ENCODE peak calls at places on chromosomes 6 and 20, in seven cellular contexts. B is HCT116, H is GM12878, D is K562, L is HepG2, S is H1, I is SK-N-SH. R is an unnamed sample.

GRCh38 chr6:88982720-88983119 is 19.3 kb upstream of the RNGTT start:
- DNase-seq in B (peak), H (peak), D (peak), L (peak), S (no peak), I (peak), R (peak)

GRCh38 chr20:38658879-38659612 is 57.4 kb downstream of the ARHGAP40 start:
- DNase-seq in B (peak), H (no peak), D (peak), L (peak), S (peak), I (peak), R (peak)

GRCh38 chr20:48282591-48283228 is 497.4 kb upstream of the SULF2 start:
- DNase-seq in B (no peak), H (no peak), D (peak), L (peak), S (no peak), I (peak), R (no peak)

GRCh38 chr20:23049201-23049932 is at the start of gene THBD:
- DNase-seq in B (no peak), H (no peak), D (no peak), L (no peak), S (peak), I (no peak), R (no peak)

GRCh38 chr6:134979142-134979541 is 29.2 kb upstream of the ALDH8A1 start:
- DNase-seq in B (no peak), H (peak), D (no peak), L (no peak), S (no peak), I (no peak), R (no peak)

GRCh38 chr6:160139420-160139851 is 17.8 kb downstream of the SLC22A1 start:
- DNase-seq in B (no peak), H (no peak), D (no peak), L (no peak), S (peak), I (no peak), R (no peak)

GRCh38 chr6:168713839-168714238 is 272.9 kb downstream of the SMOC2 start:
- DNase-seq in B (peak), H (no peak), D (peak), L (peak), S (no peak), I (peak), R (peak)

GRCh38 chr6:148869589-148869988 is 122.8 kb downstream of the UST start:
- DNase-seq in B (no peak), H (no peak), D (no peak), L (no peak), S (no peak), I (no peak), R (no peak)

GRCh38 chr20:1628621-1629020 is 8.8 kb upstream of the SIRPB1 start:
- DNase-seq in B (no peak), H (no peak), D (no peak), L (no peak), S (no peak), I (no peak), R (no peak)

GRCh38 chr20:1810926-1811620 is 84.1 kb upstream of the SIRPA start:
- DNase-seq in B (no peak), H (no peak), D (no peak), L (peak), S (no peak), I (no peak), R (no peak)

GRCh38 chr20:61865353-61865752 is 200.3 kb downstream of the TAF4 start:
- DNase-seq in B (no peak), H (no peak), D (no peak), L (no peak), S (no peak), I (no peak), R (no peak)

GRCh38 chr6:158061361-158061708 is 79.7 kb downstream of the SYNJ2 start:
- DNase-seq in B (no peak), H (no peak), D (no peak), L (no peak), S (no peak), I (no peak), R (no peak)

GRCh38 chr6:90859612-90860011 is 272.7 kb upstream of the MAP3K7 start:
- DNase-seq in B (no peak), H (no peak), D (no peak), L (no peak), S (no peak), I (peak), R (peak)

GRCh38 chr20:50285376-50286173 is 94.9 kb downstream of the CEBPB start:
- DNase-seq in B (no peak), H (peak), D (no peak), L (no peak), S (no peak), I (peak), R (no peak)

GRCh38 chr6:36098920-36099647 is 31.2 kb upstream of the MAPK13 start:
- DNase-seq in B (no peak), H (no peak), D (peak), L (no peak), S (no peak), I (peak), R (peak)

GRCh38 chr20:25989196-25989595 is 292.5 kb upstream of the ZNF337 start:
- DNase-seq in B (no peak), H (no peak), D (no peak), L (no peak), S (no peak), I (no peak), R (no peak)

GRCh38 chr6:89564752-89565427 is 73.7 kb downstream of the LYRM2 start:
- DNase-seq in B (no peak), H (no peak), D (no peak), L (peak), S (no peak), I (no peak), R (no peak)

GRCh38 chr20:32168184-32168910 is 39.2 kb downstream of the PLAGL2 start:
- DNase-seq in B (peak), H (no peak), D (no peak), L (peak), S (no peak), I (no peak), R (peak)

GRCh38 chr6:168247456-168248147 is 72.0 kb downstream of the DACT2 start:
- DNase-seq in B (no peak), H (no peak), D (no peak), L (peak), S (no peak), I (peak), R (no peak)

GRCh38 chr6:107670792-107671199 is 153.3 kb downstream of the SCML4 start:
- DNase-seq in B (no peak), H (peak), D (no peak), L (no peak), S (no peak), I (peak), R (peak)

GRCh38 chr20:37380864-37381579 is 35.1 kb downstream of the SRC start:
- DNase-seq in B (no peak), H (no peak), D (no peak), L (no peak), S (no peak), I (peak), R (no peak)

GRCh38 chr6:163943647-163944395 is 529.3 kb downstream of the QKI start:
- DNase-seq in B (no peak), H (no peak), D (no peak), L (no peak), S (peak), I (no peak), R (no peak)

GRCh38 chr6:4004249-4004648 is 74.7 kb downstream of the FAM217A start:
- DNase-seq in B (no peak), H (no peak), D (no peak), L (no peak), S (no peak), I (no peak), R (no peak)

GRCh38 chr6:89895273-89895874 is 1.1 kb downstream of the GJA10 start:
- DNase-seq in B (no peak), H (no peak), D (no peak), L (peak), S (peak), I (peak), R (peak)

GRCh38 chr6:40413231-40413755 is 173.9 kb downstream of the LRFN2 start:
- DNase-seq in B (no peak), H (no peak), D (no peak), L (no peak), S (no peak), I (no peak), R (no peak)

GRCh38 chr6:150008588-150008987 is 16.7 kb downstream of the RAET1L start:
- DNase-seq in B (peak), H (no peak), D (peak), L (no peak), S (no peak), I (no peak), R (no peak)

GRCh38 chr6:25053875-25054371 is 118.2 kb upstream of the RIPOR2 start:
- DNase-seq in B (no peak), H (no peak), D (no peak), L (no peak), S (no peak), I (no peak), R (no peak)

GRCh38 chr6:44407951-44408670 is 20.6 kb downstream of the CDC5L start:
- DNase-seq in B (no peak), H (no peak), D (no peak), L (no peak), S (no peak), I (no peak), R (no peak)

GRCh38 chr20:2619961-2620595 is 32.4 kb upstream of the NOP56 start:
- DNase-seq in B (peak), H (no peak), D (no peak), L (peak), S (no peak), I (no peak), R (no peak)

GRCh38 chr6:29958046-29958445 is 15.7 kb downstream of the HLA-A start:
- DNase-seq in B (no peak), H (no peak), D (no peak), L (no peak), S (no peak), I (no peak), R (no peak)

GRCh38 chr6:148611213-148611612 is 135.6 kb upstream of the UST start:
- DNase-seq in B (no peak), H (no peak), D (no peak), L (no peak), S (no peak), I (no peak), R (no peak)

GRCh38 chr6:143531720-143532504 is 20.4 kb upstream of the FUCA2 start:
- DNase-seq in B (no peak), H (no peak), D (no peak), L (no peak), S (no peak), I (no peak), R (no peak)

GRCh38 chr20:36836591-36837329 is 39.2 kb upstream of the TLDC2 start:
- DNase-seq in B (peak), H (no peak), D (peak), L (peak), S (peak), I (peak), R (peak)

GRCh38 chr6:42292002-42292735 is 74.5 kb upstream of the MRPS10 start:
- DNase-seq in B (peak), H (no peak), D (no peak), L (no peak), S (no peak), I (no peak), R (no peak)

GRCh38 chr20:10758446-10758845 is 84.6 kb upstream of the JAG1 start:
- DNase-seq in B (no peak), H (no peak), D (no peak), L (peak), S (no peak), I (no peak), R (no peak)

GRCh38 chr6:116409756-116410155 is 39.0 kb downstream of the DSE start:
- DNase-seq in B (no peak), H (peak), D (no peak), L (no peak), S (no peak), I (no peak), R (no peak)

GRCh38 chr6:119575721-119576120 is 226.2 kb upstream of the MAN1A1 start:
- DNase-seq in B (no peak), H (no peak), D (no peak), L (no peak), S (no peak), I (no peak), R (no peak)

GRCh38 chr6:118537579-118537978 is 10.5 kb upstream of the PLN start:
- DNase-seq in B (no peak), H (no peak), D (no peak), L (no peak), S (no peak), I (no peak), R (no peak)

GRCh38 chr20:45853484-45853883 is 3.7 kb downstream of the ACOT8 start:
- DNase-seq in B (no peak), H (no peak), D (no peak), L (no peak), S (peak), I (no peak), R (no peak)

DNA sequence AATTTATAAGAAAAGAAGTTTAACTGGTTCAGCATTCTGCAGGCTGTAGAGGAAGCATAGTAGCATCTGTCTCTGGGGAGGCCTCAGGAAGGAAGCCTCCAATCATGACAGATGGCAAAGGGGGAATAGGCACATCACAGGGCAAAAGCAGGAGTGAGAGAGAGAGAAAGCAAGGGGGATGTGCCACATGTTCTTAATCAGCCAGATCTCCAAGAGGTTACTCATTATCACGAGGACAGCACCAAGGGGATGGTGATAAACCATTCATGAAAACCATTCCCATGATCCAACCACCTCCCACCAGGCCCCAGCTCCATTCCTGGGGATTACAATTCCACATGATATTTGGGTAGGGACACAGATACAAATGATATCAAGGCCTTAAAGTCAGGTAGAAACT is 217.5 kb upstream of the TCF21 start:
- DNase-seq in B (no peak), H (no peak), D (no peak), L (no peak), S (no peak), I (no peak), R (no peak)
- TF ChIP-seq JUND in B (no peak), H (no peak), D (no peak), L (no peak), S (no peak), I (no peak), R (no peak)

DNA sequence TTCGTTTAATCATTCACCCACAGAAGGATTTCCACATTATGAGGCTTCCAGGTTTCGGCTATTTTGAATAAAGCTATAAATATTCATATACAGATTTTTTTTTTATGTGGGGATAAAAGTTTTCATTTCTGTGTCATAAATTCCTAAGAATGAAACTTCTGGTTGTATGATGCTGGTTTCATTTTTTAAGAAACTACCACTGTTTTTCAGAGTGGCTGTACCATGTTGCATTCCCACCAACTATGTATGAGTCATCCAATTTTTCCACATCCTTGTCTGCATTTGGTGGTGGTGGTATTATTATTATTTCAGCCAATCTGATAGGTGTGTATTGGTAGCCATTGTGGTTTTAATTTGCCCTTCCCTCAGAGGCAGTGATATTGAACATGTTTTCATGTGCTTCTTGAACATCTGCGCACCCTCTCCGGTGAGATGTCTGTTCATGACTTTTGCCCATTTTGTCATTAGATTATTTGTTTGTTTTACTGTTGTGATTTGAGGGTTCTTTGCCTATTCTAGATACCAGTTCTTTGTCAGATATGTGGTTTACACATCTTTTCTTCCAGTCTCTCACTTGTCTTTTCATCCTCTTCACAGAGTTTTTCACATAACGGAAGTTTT is 75.5 kb downstream of the DOK5 start:
- DNase-seq in B (no peak), H (no peak), D (no peak), L (no peak), S (no peak), I (no peak), R (no peak)
- TF ChIP-seq JUND in B (no peak), H (no peak), D (no peak), L (no peak), S (no peak), I (no peak), R (no peak)

DNA sequence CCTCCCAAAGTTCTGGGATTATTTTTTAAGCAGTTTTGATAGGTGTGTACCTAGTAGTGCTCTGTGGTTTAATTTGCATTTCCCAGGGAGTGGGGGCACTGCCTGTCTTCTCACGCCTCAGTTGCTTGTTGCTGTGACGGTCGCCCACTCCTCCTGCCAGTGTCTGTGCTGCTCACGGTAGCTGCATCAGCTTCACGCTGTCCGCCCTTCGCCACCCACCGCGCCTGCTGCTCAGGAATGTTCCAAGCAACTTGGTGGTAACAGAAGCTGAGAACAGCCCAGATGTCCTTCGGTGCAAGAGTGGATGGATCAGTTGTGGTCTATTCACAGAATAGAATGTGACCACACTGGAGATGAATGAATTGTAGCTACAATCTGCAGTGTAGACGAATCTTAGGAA is 22.9 kb downstream of the DNAJC5 start:
- DNase-seq in B (no peak), H (no peak), D (no peak), L (no peak), S (no peak), I (no peak), R (no peak)
- TF ChIP-seq JUND in B (no peak), H (no peak), D (no peak), L (no peak), S (no peak), I (no peak), R (no peak)

GRCh38 chr6:53411451-53411850 is 62.7 kb upstream of the ELOVL5 start:
- DNase-seq in B (no peak), H (no peak), D (no peak), L (no peak), S (no peak), I (no peak), R (no peak)
- TF ChIP-seq JUND in B (no peak), H (no peak), D (no peak), L (no peak), S (no peak), I (no peak), R (no peak)

GRCh38 chr6:80104520-80104919 is 2.0 kb upstream of the BCKDHB start:
- DNase-seq in B (no peak), H (no peak), D (no peak), L (no peak), S (no peak), I (no peak), R (no peak)

GRCh38 chr6:80106418-80107235 is at the start of gene BCKDHB:
- DNase-seq in B (peak), H (peak), D (peak), L (peak), S (peak), I (peak), R (peak)

GRCh38 chr6:80105972-80106417 is 476 bp upstream of the BCKDHB start:
- DNase-seq in B (no peak), H (no peak), D (no peak), L (no peak), S (no peak), I (no peak), R (no peak)
- TF ChIP-seq JUND in B (no peak), H (no peak), D (no peak), L (no peak), S (no peak), I (no peak), R (no peak)

GRCh38 chr6:100809346-100809745 is 71.8 kb downstream of the ASCC3 start:
- DNase-seq in B (no peak), H (no peak), D (no peak), L (no peak), S (no peak), I (no peak), R (no peak)

GRCh38 chr6:100806280-100806679 is 74.8 kb downstream of the ASCC3 start:
- DNase-seq in B (no peak), H (no peak), D (no peak), L (no peak), S (no peak), I (no peak), R (no peak)

GRCh38 chr6:100803264-100803663 is 77.9 kb downstream of the ASCC3 start:
- DNase-seq in B (no peak), H (no peak), D (no peak), L (no peak), S (no peak), I (no peak), R (no peak)

GRCh38 chr6:100810015-100810414 is 71.1 kb downstream of the ASCC3 start:
- DNase-seq in B (no peak), H (no peak), D (peak), L (no peak), S (no peak), I (no peak), R (no peak)

GRCh38 chr6:100808638-100809275 is 72.4 kb downstream of the ASCC3 start:
- DNase-seq in B (no peak), H (no peak), D (no peak), L (no peak), S (no peak), I (no peak), R (no peak)
- TF ChIP-seq JUND in B (no peak), H (no peak), D (no peak), L (no peak), S (no peak), I (no peak), R (no peak)

GRCh38 chr6:18261877-18262276 is 2.5 kb downstream of the DEK start:
- DNase-seq in B (no peak), H (no peak), D (no peak), L (no peak), S (no peak), I (no peak), R (no peak)

GRCh38 chr6:18263561-18264337 is 581 bp downstream of the DEK start:
- DNase-seq in B (no peak), H (no peak), D (peak), L (no peak), S (peak), I (peak), R (peak)

GRCh38 chr6:18265099-18265372 is 706 bp upstream of the DEK start:
- DNase-seq in B (no peak), H (no peak), D (no peak), L (no peak), S (no peak), I (peak), R (no peak)

GRCh38 chr6:18264338-18265098 is at the start of gene DEK:
- DNase-seq in B (peak), H (no peak), D (peak), L (peak), S (peak), I (peak), R (peak)

GRCh38 chr6:18262812-18263560 is 1.3 kb downstream of the DEK start:
- DNase-seq in B (no peak), H (peak), D (no peak), L (peak), S (no peak), I (no peak), R (peak)
- TF ChIP-seq JUND in B (no peak), H (no peak), D (no peak), L (no peak), S (no peak), I (no peak), R (no peak)